ENCODE peak calls at places on chromosomes 12 and 14, in six cellular contexts. One of them, this sample, is unnamed.

GRCh38 chr12:64633940-64634337 is 23.6 kb downstream of the RASSF3 start:
- DNase-seq in GM10248: no peak
- DNase-seq in ascending aorta: peak; percentile 84
- DNase-seq in caudate nucleus: no peak
- DNase-seq in HTR-8/SVneo: no peak
- DNase-seq in upper lobe of left lung: peak; percentile 77
- DNase-seq in this sample: no peak

GRCh38 chr14:74380845-74381244 is 32.6 kb downstream of the VRTN start:
- DNase-seq in GM10248: no peak
- DNase-seq in ascending aorta: no peak
- DNase-seq in caudate nucleus: no peak
- DNase-seq in upper lobe of left lung: no peak
- DNase-seq in HTR-8/SVneo: no peak
- DNase-seq in this sample: no peak

GRCh38 chr12:104579716-104580495 is 123.2 kb downstream of the CHST11 start:
- DNase-seq in upper lobe of left lung: no peak
- DNase-seq in caudate nucleus: no peak
- DNase-seq in ascending aorta: no peak
- DNase-seq in HTR-8/SVneo: no peak
- DNase-seq in GM10248: no peak
- DNase-seq in this sample: no peak

GRCh38 chr12:112599871-112600270 is 181.1 kb downstream of the PTPN11 start:
- DNase-seq in ascending aorta: no peak
- DNase-seq in GM10248: no peak
- DNase-seq in upper lobe of left lung: peak; percentile 30
- DNase-seq in HTR-8/SVneo: no peak
- DNase-seq in caudate nucleus: no peak
- DNase-seq in this sample: no peak

GRCh38 chr12:81692008-81692407 is 67.1 kb downstream of the PPFIA2 start:
- DNase-seq in GM10248: no peak
- DNase-seq in upper lobe of left lung: peak; percentile 36
- DNase-seq in caudate nucleus: no peak
- DNase-seq in HTR-8/SVneo: no peak
- DNase-seq in ascending aorta: no peak
- DNase-seq in this sample: no peak

GRCh38 chr14:37641117-37641516 is 45.7 kb downstream of the TTC6 start:
- DNase-seq in GM10248: no peak
- DNase-seq in caudate nucleus: no peak
- DNase-seq in upper lobe of left lung: no peak
- DNase-seq in HTR-8/SVneo: no peak
- DNase-seq in ascending aorta: no peak
- DNase-seq in this sample: no peak

GRCh38 chr14:31934767-31935266 is 142.3 kb upstream of the ARHGAP5 start:
- DNase-seq in GM10248: no peak
- DNase-seq in upper lobe of left lung: no peak
- DNase-seq in HTR-8/SVneo: peak; percentile 58
- DNase-seq in caudate nucleus: no peak
- DNase-seq in ascending aorta: no peak
- DNase-seq in this sample: no peak

GRCh38 chr14:64704743-64705405 is 650 bp downstream of the PLEKHG3 start:
- DNase-seq in upper lobe of left lung: peak; percentile 49
- DNase-seq in GM10248: no peak
- DNase-seq in HTR-8/SVneo: no peak
- DNase-seq in caudate nucleus: no peak
- DNase-seq in ascending aorta: peak; percentile 74
- DNase-seq in this sample: no peak

GRCh38 chr12:78671295-78671694 is 193.3 kb upstream of the SYT1 start:
- DNase-seq in HTR-8/SVneo: no peak
- DNase-seq in caudate nucleus: no peak
- DNase-seq in ascending aorta: no peak
- DNase-seq in GM10248: no peak
- DNase-seq in upper lobe of left lung: no peak
- DNase-seq in this sample: no peak

GRCh38 chr14:34781242-34781641 is 66.8 kb upstream of the CFL2 start:
- DNase-seq in ascending aorta: no peak
- DNase-seq in HTR-8/SVneo: peak; percentile 14
- DNase-seq in caudate nucleus: no peak
- DNase-seq in GM10248: no peak
- DNase-seq in upper lobe of left lung: no peak
- DNase-seq in this sample: no peak

GRCh38 chr14:101595887-101596721 is 34.8 kb downstream of the DIO3 start:
- DNase-seq in upper lobe of left lung: no peak
- DNase-seq in GM10248: no peak
- DNase-seq in caudate nucleus: no peak
- DNase-seq in HTR-8/SVneo: no peak
- DNase-seq in ascending aorta: no peak
- DNase-seq in this sample: no peak

GRCh38 chr12:18700254-18700653 is 37.6 kb downstream of the PLCZ1 start:
- DNase-seq in ascending aorta: no peak
- DNase-seq in caudate nucleus: no peak
- DNase-seq in HTR-8/SVneo: no peak
- DNase-seq in upper lobe of left lung: no peak
- DNase-seq in GM10248: no peak
- DNase-seq in this sample: no peak

GRCh38 chr14:24971255-24971654 is 78.7 kb downstream of the STXBP6 start:
- DNase-seq in GM10248: no peak
- DNase-seq in ascending aorta: no peak
- DNase-seq in caudate nucleus: no peak
- DNase-seq in HTR-8/SVneo: no peak
- DNase-seq in upper lobe of left lung: no peak
- DNase-seq in this sample: no peak

GRCh38 chr14:77099425-77100167 is 1.5 kb downstream of the CIPC start:
- DNase-seq in HTR-8/SVneo: peak; percentile 25
- DNase-seq in caudate nucleus: no peak
- DNase-seq in upper lobe of left lung: no peak
- DNase-seq in GM10248: no peak
- DNase-seq in ascending aorta: no peak
- DNase-seq in this sample: no peak

GRCh38 chr12:55671746-55672145 is 35.1 kb downstream of the OR10P1 start:
- DNase-seq in caudate nucleus: no peak
- DNase-seq in ascending aorta: no peak
- DNase-seq in GM10248: no peak
- DNase-seq in upper lobe of left lung: no peak
- DNase-seq in HTR-8/SVneo: no peak
- DNase-seq in this sample: no peak

GRCh38 chr12:113120670-113121370 is 14.7 kb downstream of the RASAL1 start:
- DNase-seq in caudate nucleus: no peak
- DNase-seq in upper lobe of left lung: no peak
- DNase-seq in ascending aorta: no peak
- DNase-seq in GM10248: no peak
- DNase-seq in HTR-8/SVneo: no peak
- DNase-seq in this sample: no peak

GRCh38 chr14:89011727-89012271 is 187.3 kb downstream of the TTC8 start:
- DNase-seq in upper lobe of left lung: no peak
- DNase-seq in caudate nucleus: no peak
- DNase-seq in ascending aorta: no peak
- DNase-seq in HTR-8/SVneo: no peak
- DNase-seq in GM10248: no peak
- DNase-seq in this sample: no peak

GRCh38 chr12:17076335-17076734 is 470.4 kb upstream of the LMO3 start:
- DNase-seq in upper lobe of left lung: no peak
- DNase-seq in ascending aorta: no peak
- DNase-seq in GM10248: no peak
- DNase-seq in HTR-8/SVneo: no peak
- DNase-seq in caudate nucleus: no peak
- DNase-seq in this sample: no peak

GRCh38 chr14:70359076-70359424 is 433 bp downstream of the COX16 start:
- DNase-seq in ascending aorta: no peak
- DNase-seq in caudate nucleus: no peak
- DNase-seq in HTR-8/SVneo: peak; percentile 20
- DNase-seq in GM10248: peak; percentile 11
- DNase-seq in upper lobe of left lung: no peak
- DNase-seq in this sample: no peak

GRCh38 chr12:68056300-68056699 is 67.1 kb downstream of the IFNG-AS1 start:
- DNase-seq in caudate nucleus: no peak
- DNase-seq in upper lobe of left lung: no peak
- DNase-seq in ascending aorta: no peak
- DNase-seq in HTR-8/SVneo: no peak
- DNase-seq in GM10248: no peak
- DNase-seq in this sample: no peak

This sample was measured in thoracic aorta.